ENCODE peak calls at places on chromosomes 1 and 21, in seven cellular contexts. G is fibroblast of lung; T is mammary epithelial cell; X is 8988T; Z is GM19239; L is HCEC 1CT; M is activated CD8-positive, alpha-beta T cell treated with anti-CD3 and anti-CD28 coated beads, Interleukin-2, amount 10 ng/mL, durations not matched to agents 7 days and 5 days. I is an unnamed sample.
A peak's percentile ranks its signal among the peaks of the same experiment; 100 is the strongest.

GRCh38 chr1:39183503-39184353 is 20.8 kb upstream of the MACF1 start:
- DNase-seq in T (peak; percentile 100), M (peak; percentile 89), L (peak; percentile 86), G (peak; percentile 85), Z (no peak), X (no peak), I (peak; percentile 97)

GRCh38 chr1:181033799-181034391 is at the start of gene MR1:
- DNase-seq in M (peak; percentile 71), T (peak; percentile 86), X (no peak), L (peak; percentile 84), Z (peak; percentile 68), G (peak; percentile 74), I (no peak)

GRCh38 chr1:204080163-204080903 is 7.4 kb downstream of the SOX13 start:
- DNase-seq in L (peak; percentile 80), M (no peak), Z (no peak), T (peak; percentile 90), G (peak; percentile 89), X (peak; percentile 82), I (peak; percentile 71)

GRCh38 chr1:117607471-117607870 is 1.6 kb downstream of the TENT5C start:
- DNase-seq in L (no peak), X (no peak), M (peak; percentile 70), Z (no peak), T (peak; percentile 9), G (peak; percentile 10), I (no peak)

GRCh38 chr1:29800522-29800956 is 564.2 kb downstream of the PTPRU start:
- DNase-seq in M (no peak), Z (no peak), L (no peak), X (no peak), G (no peak), T (peak; percentile 48), I (peak; percentile 50)

GRCh38 chr1:152419917-152420316 is 5.9 kb upstream of the CRNN start:
- DNase-seq in M (no peak), G (no peak), X (no peak), T (no peak), L (no peak), Z (no peak), I (no peak)

GRCh38 chr1:167477962-167478361 is 40.4 kb downstream of the CD247 start:
- DNase-seq in L (no peak), X (no peak), G (no peak), M (no peak), T (no peak), Z (no peak), I (no peak)

GRCh38 chr1:183138301-183138700 is 47.8 kb upstream of the LAMC2 start:
- DNase-seq in M (no peak), G (peak; percentile 24), X (no peak), T (peak; percentile 59), L (no peak), Z (no peak), I (no peak)

GRCh38 chr1:202691846-202692245 is 18.4 kb downstream of the SYT2 start:
- DNase-seq in M (no peak), Z (no peak), G (no peak), T (no peak), X (no peak), L (no peak), I (no peak)

GRCh38 chr1:205656236-205656635 is 24.1 kb downstream of the SLC45A3 start:
- DNase-seq in T (no peak), G (peak; percentile 56), L (peak; percentile 49), X (no peak), M (no peak), Z (no peak), I (no peak)

GRCh38 chr1:245715291-245715701 is 560.5 kb downstream of the KIF26B start:
- DNase-seq in M (no peak), G (peak; percentile 75), T (peak; percentile 35), L (peak; percentile 5), Z (no peak), X (no peak), I (no peak)

GRCh38 chr1:29691499-29691898 is 455.2 kb downstream of the PTPRU start:
- DNase-seq in T (no peak), M (no peak), L (no peak), X (no peak), G (no peak), Z (no peak), I (no peak)

GRCh38 chr1:3846521-3846920 is 10.5 kb downstream of the CEP104 start:
- DNase-seq in G (no peak), Z (no peak), T (no peak), L (no peak), X (no peak), M (no peak), I (no peak)

GRCh38 chr1:204199579-204199978 is 3.3 kb upstream of the KISS1 start:
- DNase-seq in Z (no peak), X (no peak), T (no peak), L (no peak), G (no peak), M (no peak), I (no peak)

GRCh38 chr1:58549231-58549958 is 2.9 kb upstream of the OMA1 start:
- DNase-seq in L (no peak), T (no peak), G (no peak), Z (no peak), X (no peak), M (no peak), I (no peak)

GRCh38 chr21:44868707-44869106 is 4.8 kb downstream of the PTTG1IP start:
- DNase-seq in T (no peak), G (no peak), M (no peak), L (no peak), Z (no peak), X (no peak), I (no peak)

GRCh38 chr1:226549094-226549936 is 751 bp downstream of the STUM start:
- DNase-seq in L (no peak), M (no peak), T (no peak), G (no peak), Z (no peak), X (no peak), I (no peak)

GRCh38 chr1:35049116-35049515 is 17.4 kb upstream of the ZMYM6 start:
- DNase-seq in Z (no peak), L (no peak), M (no peak), X (no peak), G (peak; percentile 67), T (no peak), I (no peak)

GRCh38 chr1:96964761-96965160 is 243.2 kb downstream of the PTBP2 start:
- DNase-seq in Z (no peak), L (no peak), X (no peak), T (no peak), M (no peak), G (no peak), I (no peak)

GRCh38 chr1:153612755-153613331 is at the start of gene S100A16:
- DNase-seq in L (peak; percentile 74), Z (no peak), T (peak; percentile 96), G (peak; percentile 76), M (no peak), X (peak; percentile 79), I (peak; percentile 66)

GRCh38 chr1:31984419-31985347 is 29.0 kb upstream of the KHDRBS1 start:
- DNase-seq in M (peak; percentile 50), G (peak; percentile 67), X (no peak), L (peak; percentile 22), Z (no peak), T (peak; percentile 65), I (no peak)

GRCh38 chr1:156383023-156383422 is 14.0 kb downstream of the RHBG start:
- DNase-seq in G (peak; percentile 43), Z (peak; percentile 87), L (peak; percentile 42), M (peak; percentile 72), X (peak; percentile 95), T (peak; percentile 35), I (no peak)

GRCh38 chr1:70706381-70707173 is 295.5 kb downstream of the CTH start:
- DNase-seq in Z (no peak), L (no peak), X (no peak), T (no peak), G (no peak), M (no peak), I (no peak)

GRCh38 chr1:83508485-83509151 is 490.3 kb downstream of the TTLL7 start:
- DNase-seq in T (no peak), G (peak; percentile 44), Z (peak; percentile 16), L (no peak), X (no peak), M (peak; percentile 76), I (no peak)

GRCh38 chr1:111515291-111516007 is 12.0 kb upstream of the ADORA3 start:
- DNase-seq in X (no peak), T (peak; percentile 13), L (peak; percentile 13), M (peak; percentile 36), Z (no peak), G (peak; percentile 72), I (no peak)

GRCh38 chr1:2236695-2237677 is 8.9 kb downstream of the SKI start:
- DNase-seq in G (no peak), L (no peak), Z (no peak), T (no peak), X (no peak), M (peak; percentile 72), I (no peak)

GRCh38 chr1:86648255-86648654 is 56.1 kb upstream of the SH3GLB1 start:
- DNase-seq in T (peak; percentile 83), L (peak; percentile 88), X (no peak), M (no peak), G (peak; percentile 76), Z (no peak), I (peak; percentile 71)

GRCh38 chr1:203628185-203628996 is 1.8 kb downstream of the ATP2B4 start:
- DNase-seq in Z (no peak), X (no peak), G (peak; percentile 60), L (peak; percentile 56), T (peak; percentile 72), M (no peak), I (no peak)

GRCh38 chr1:31122101-31122735 is 56.7 kb upstream of the PUM1 start:
- DNase-seq in M (no peak), Z (no peak), T (no peak), L (no peak), X (no peak), G (no peak), I (no peak)

GRCh38 chr1:22814176-22815042 is 103.8 kb downstream of the EPHB2 start:
- DNase-seq in Z (no peak), X (no peak), L (no peak), M (no peak), T (no peak), G (peak; percentile 58), I (no peak)

GRCh38 chr1:79044974-79045650 is 38.6 kb upstream of the ADGRL4 start:
- DNase-seq in T (no peak), G (peak; percentile 33), L (no peak), Z (no peak), X (no peak), M (no peak), I (no peak)

GRCh38 chr1:179340915-179341314 is 24.9 kb upstream of the AXDND1 start:
- DNase-seq in G (no peak), T (no peak), X (no peak), M (no peak), Z (no peak), L (no peak), I (no peak)

GRCh38 chr1:185400057-185400456 is 83.0 kb upstream of the IVNS1ABP start:
- DNase-seq in M (no peak), T (peak; percentile 82), Z (no peak), X (no peak), L (peak; percentile 67), G (peak; percentile 87), I (no peak)

GRCh38 chr1:115283249-115283648 is 54.8 kb downstream of the NGF start:
- DNase-seq in T (no peak), G (no peak), X (no peak), Z (no peak), L (no peak), M (no peak), I (no peak)

GRCh38 chr1:174990382-174990999 is 9.3 kb upstream of the CACYBP start:
- DNase-seq in M (no peak), T (no peak), Z (no peak), X (no peak), L (peak; percentile 73), G (no peak), I (no peak)